ENCODE peak calls at places on chromosomes 12 and 14, in ten cellular contexts. Z is RCC 7860; I is GM04504; K is naive B cell; S is NCI-H1417; P is WTC11; T is SK-N-MC; Y is activated naive CD4-positive, alpha-beta T cell treated with anti-CD3 and anti-CD28 coated beads for 36 hours; X is HTR-8/SVneo; R is upper lobe of left lung. U is an unnamed sample.

GRCh38 chr14:55122441-55122986 is 6.5 kb upstream of the LGALS3 start:
- DNase-seq in Z (no peak), I (no peak), K (no peak), S (no peak), P (no peak), T (no peak), Y (no peak), X (no peak), R (peak; percentile 45), U (no peak)

GRCh38 chr14:77228056-77228455 is 43.0 kb downstream of the NGB start:
- DNase-seq in Z (no peak), I (no peak), K (no peak), S (no peak), P (no peak), T (no peak), Y (no peak), X (no peak), R (no peak), U (no peak)

GRCh38 chr12:7916936-7917335 is 19.1 kb downstream of the SLC2A3 start:
- DNase-seq in Z (no peak), I (no peak), K (no peak), S (no peak), P (no peak), T (no peak), Y (no peak), X (no peak), R (no peak), U (no peak)

GRCh38 chr14:98288825-98289224 is 983.2 kb downstream of the BCL11B start:
- DNase-seq in Z (no peak), I (no peak), K (no peak), S (no peak), P (no peak), T (no peak), Y (no peak), X (no peak), R (no peak), U (no peak)

GRCh38 chr12:100199347-100200136 is 1.1 kb upstream of the ACTR6 start:
- DNase-seq in Z (peak; percentile 52), I (no peak), K (peak; percentile 80), S (peak; percentile 94), P (peak; percentile 89), T (no peak), Y (peak; percentile 78), X (peak; percentile 70), R (peak; percentile 89), U (peak; percentile 91)

GRCh38 chr12:480831-481230 is 21.1 kb downstream of the B4GALNT3 start:
- DNase-seq in Z (no peak), I (no peak), K (no peak), S (no peak), P (no peak), T (no peak), Y (no peak), X (no peak), R (no peak), U (no peak)

GRCh38 chr12:29726321-29726692 is 57.4 kb downstream of the TMTC1 start:
- DNase-seq in Z (no peak), I (no peak), K (no peak), S (no peak), P (no peak), T (no peak), Y (no peak), X (no peak), R (no peak), U (no peak)

GRCh38 chr12:72296389-72296788 is 24.2 kb downstream of the TRHDE start:
- DNase-seq in Z (peak; percentile 95), I (no peak), K (no peak), S (no peak), P (no peak), T (no peak), Y (no peak), X (peak; percentile 39), R (no peak), U (peak; percentile 42)

GRCh38 chr14:72666610-72667009 is 227.3 kb downstream of the DPF3 start:
- DNase-seq in Z (peak; percentile 45), I (no peak), K (no peak), S (no peak), P (no peak), T (no peak), Y (no peak), X (peak; percentile 82), R (no peak), U (peak; percentile 43)

GRCh38 chr14:28097585-28097984 is 669.0 kb upstream of the FOXG1 start:
- DNase-seq in Z (no peak), I (no peak), K (no peak), S (no peak), P (no peak), T (no peak), Y (no peak), X (no peak), R (no peak), U (no peak)

GRCh38 chr14:61555056-61555838 is 140.1 kb upstream of the HIF1A start:
- DNase-seq in Z (no peak), I (no peak), K (no peak), S (no peak), P (no peak), T (no peak), Y (no peak), X (no peak), R (no peak), U (no peak)

GRCh38 chr14:68792830-68793733 is at the start of gene ZFP36L1:
- DNase-seq in Z (peak; percentile 87), I (peak; percentile 95), K (peak; percentile 91), S (peak; percentile 55), P (peak; percentile 93), T (peak; percentile 93), Y (peak; percentile 89), X (peak; percentile 100), R (peak; percentile 92), U (peak; percentile 94)

GRCh38 chr12:67714648-67715047 is 66.1 kb downstream of the DYRK2 start:
- DNase-seq in Z (no peak), I (no peak), K (no peak), S (peak; percentile 31), P (no peak), T (no peak), Y (no peak), X (no peak), R (no peak), U (no peak)

GRCh38 chr12:76569685-76570604 is 10.4 kb upstream of the OSBPL8 start:
- DNase-seq in Z (no peak), I (no peak), K (no peak), S (no peak), P (no peak), T (no peak), Y (no peak), X (no peak), R (no peak), U (no peak)

GRCh38 chr12:6280053-6280469 is 30.4 kb upstream of the PLEKHG6 start:
- DNase-seq in Z (peak; percentile 78), I (peak; percentile 77), K (no peak), S (no peak), P (no peak), T (no peak), Y (no peak), X (peak; percentile 93), R (peak; percentile 85), U (peak; percentile 94)

GRCh38 chr14:104283197-104284106 is 145.1 kb downstream of the KIF26A start:
- DNase-seq in Z (no peak), I (no peak), K (no peak), S (peak; percentile 91), P (peak; percentile 5), T (no peak), Y (peak; percentile 1), X (no peak), R (peak; percentile 15), U (no peak)

GRCh38 chr12:121110211-121110940 is 22.3 kb upstream of the P2RX7 start:
- DNase-seq in Z (peak; percentile 41), I (peak; percentile 51), K (peak; percentile 44), S (peak; percentile 86), P (peak; percentile 74), T (no peak), Y (peak; percentile 80), X (peak; percentile 66), R (peak; percentile 69), U (peak; percentile 74)

U was measured in ACHN.